ENCODE peak calls at places on chromosomes 16 and 17, in four cellular contexts. One of them, this sample, is unnamed.

GRCh38 chr16:2082171-2082982 is 34.6 kb downstream of the TSC2 start:
- DNase-seq in HepG2: no peak
- DNase-seq in K562: no peak
- DNase-seq in GM12878: no peak
- DNase-seq in this sample: no peak

GRCh38 chr16:49465661-49466528 is 92.3 kb downstream of the C16orf78 start:
- DNase-seq in GM12878: no peak
- DNase-seq in HepG2: no peak
- DNase-seq in K562: no peak
- DNase-seq in this sample: no peak

GRCh38 chr17:80452173-80452915 is 24.1 kb downstream of the NPTX1 start:
- DNase-seq in GM12878: no peak
- DNase-seq in HepG2: no peak
- DNase-seq in K562: no peak
- DNase-seq in this sample: no peak

GRCh38 chr17:21079196-21079595 is 36.4 kb upstream of the USP22 start:
- DNase-seq in K562: no peak
- DNase-seq in HepG2: no peak
- DNase-seq in GM12878: no peak
- DNase-seq in this sample: no peak

GRCh38 chr16:55056585-55057520 is 126.2 kb downstream of the IRX5 start:
- DNase-seq in HepG2: no peak
- DNase-seq in GM12878: no peak
- DNase-seq in K562: no peak
- DNase-seq in this sample: no peak

GRCh38 chr16:75320435-75320834 is 69.0 kb upstream of the BCAR1 start:
- DNase-seq in HepG2: peak; percentile 41
- DNase-seq in K562: no peak
- DNase-seq in GM12878: no peak
- DNase-seq in this sample: no peak

GRCh38 chr16:56871172-56871593 is 6.2 kb downstream of the SLC12A3 start:
- DNase-seq in HepG2: peak; percentile 31
- DNase-seq in K562: no peak
- DNase-seq in GM12878: peak; percentile 49
- DNase-seq in this sample: no peak

GRCh38 chr16:84758627-84759026 is 58.8 kb downstream of the USP10 start:
- DNase-seq in GM12878: no peak
- DNase-seq in HepG2: no peak
- DNase-seq in K562: no peak
- DNase-seq in this sample: no peak

GRCh38 chr16:57240872-57241271 is 4.2 kb upstream of the ARL2BP start:
- DNase-seq in GM12878: no peak
- DNase-seq in HepG2: no peak
- DNase-seq in K562: no peak
- DNase-seq in this sample: no peak

GRCh38 chr17:11871773-11872172 is 125.5 kb downstream of the ZNF18 start:
- DNase-seq in HepG2: no peak
- DNase-seq in K562: peak; percentile 18
- DNase-seq in GM12878: no peak
- DNase-seq in this sample: no peak

GRCh38 chr16:68786685-68787418 is 49.8 kb downstream of the CDH1 start:
- DNase-seq in HepG2: peak; percentile 95
- DNase-seq in K562: no peak
- DNase-seq in GM12878: no peak
- DNase-seq in this sample: no peak

GRCh38 chr17:80101946-80102706 is 745 bp downstream of the GAA start:
- DNase-seq in GM12878: no peak
- DNase-seq in K562: peak; percentile 56
- DNase-seq in HepG2: peak; percentile 30
- DNase-seq in this sample: no peak

GRCh38 chr17:58328195-58329034 is at the start of gene TSPOAP1:
- DNase-seq in HepG2: no peak
- DNase-seq in GM12878: peak; percentile 95
- DNase-seq in K562: peak; percentile 78
- DNase-seq in this sample: peak; percentile 84

GRCh38 chr17:15269087-15269486 is 4.0 kb upstream of the PMP22 start:
- DNase-seq in GM12878: no peak
- DNase-seq in K562: no peak
- DNase-seq in HepG2: no peak
- DNase-seq in this sample: no peak

GRCh38 chr17:76132574-76133338 is 8.3 kb downstream of the FOXJ1 start:
- DNase-seq in GM12878: no peak
- DNase-seq in K562: no peak
- DNase-seq in HepG2: peak; percentile 79
- DNase-seq in this sample: peak; percentile 89

GRCh38 chr17:1203111-1203966 is 23.6 kb upstream of the ABR start:
- DNase-seq in K562: peak; percentile 96
- DNase-seq in GM12878: no peak
- DNase-seq in HepG2: no peak
- DNase-seq in this sample: no peak

GRCh38 chr17:43351686-43352085 is 47.1 kb upstream of the ARL4D start:
- DNase-seq in HepG2: no peak
- DNase-seq in K562: no peak
- DNase-seq in GM12878: no peak
- DNase-seq in this sample: no peak

GRCh38 chr16:24130494-24131085 is 125.5 kb upstream of the CACNG3 start:
- DNase-seq in HepG2: no peak
- DNase-seq in GM12878: no peak
- DNase-seq in K562: no peak
- DNase-seq in this sample: no peak

GRCh38 chr17:78231991-78232759 is 744 bp downstream of the TMEM235 start:
- DNase-seq in GM12878: no peak
- DNase-seq in K562: no peak
- DNase-seq in HepG2: no peak
- DNase-seq in this sample: no peak

GRCh38 chr16:48435319-48435682 is 50.1 kb upstream of the SIAH1 start:
- DNase-seq in K562: no peak
- DNase-seq in HepG2: no peak
- DNase-seq in GM12878: no peak
- DNase-seq in this sample: no peak

GRCh38 chr17:61000911-61001310 is 323.3 kb downstream of the BCAS3 start:
- DNase-seq in HepG2: peak; percentile 7
- DNase-seq in GM12878: no peak
- DNase-seq in K562: no peak
- DNase-seq in this sample: no peak

GRCh38 chr17:45958307-45958706 is 40.7 kb upstream of the STH start:
- DNase-seq in GM12878: no peak
- DNase-seq in HepG2: no peak
- DNase-seq in K562: no peak
- DNase-seq in this sample: no peak

GRCh38 chr16:424623-425081 is 797 bp upstream of the RAB11FIP3 start:
- DNase-seq in K562: no peak
- DNase-seq in GM12878: no peak
- DNase-seq in HepG2: no peak
- DNase-seq in this sample: peak; percentile 78

GRCh38 chr17:39754958-39755549 is 17.3 kb downstream of the GRB7 start:
- DNase-seq in GM12878: no peak
- DNase-seq in HepG2: no peak
- DNase-seq in K562: no peak
- DNase-seq in this sample: peak; percentile 60

GRCh38 chr17:64470676-64471075 is 21.8 kb downstream of the MILR1 start:
- DNase-seq in GM12878: no peak
- DNase-seq in HepG2: no peak
- DNase-seq in K562: no peak
- DNase-seq in this sample: no peak

GRCh38 chr17:46208997-46209396 is 15.8 kb upstream of the KANSL1 start:
- DNase-seq in GM12878: no peak
- DNase-seq in HepG2: no peak
- DNase-seq in K562: no peak
- DNase-seq in this sample: no peak

DNA sequence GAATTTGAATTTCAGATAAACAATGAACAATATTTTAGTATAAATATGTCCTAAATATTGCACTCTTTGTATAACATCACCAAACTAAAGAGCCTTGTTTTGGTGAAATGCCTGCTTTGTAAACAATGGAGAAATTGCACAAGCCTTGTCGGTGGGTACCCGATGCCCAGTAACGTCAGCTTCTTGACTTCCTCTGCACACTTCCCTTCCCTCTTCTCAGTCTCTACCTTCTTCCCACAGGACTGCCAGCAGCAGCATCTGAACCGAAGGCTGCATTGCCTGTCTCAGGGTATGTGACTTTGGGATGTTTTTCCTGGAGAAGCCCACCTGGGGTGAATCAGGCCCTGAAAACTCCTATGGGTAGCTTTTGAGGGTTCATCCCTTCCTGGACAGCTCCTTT is 113.9 kb downstream of the UTP18 start:
- DNase-seq in HepG2: no peak
- DNase-seq in GM12878: no peak
- DNase-seq in K562: no peak
- DNase-seq in this sample: no peak
- TF ChIP-seq HDAC2 in HepG2: no peak
- TF ChIP-seq HDAC2 in GM12878: no peak
- TF ChIP-seq HDAC2 in K562: no peak
- TF ChIP-seq HDAC2 in this sample: no peak

DNA sequence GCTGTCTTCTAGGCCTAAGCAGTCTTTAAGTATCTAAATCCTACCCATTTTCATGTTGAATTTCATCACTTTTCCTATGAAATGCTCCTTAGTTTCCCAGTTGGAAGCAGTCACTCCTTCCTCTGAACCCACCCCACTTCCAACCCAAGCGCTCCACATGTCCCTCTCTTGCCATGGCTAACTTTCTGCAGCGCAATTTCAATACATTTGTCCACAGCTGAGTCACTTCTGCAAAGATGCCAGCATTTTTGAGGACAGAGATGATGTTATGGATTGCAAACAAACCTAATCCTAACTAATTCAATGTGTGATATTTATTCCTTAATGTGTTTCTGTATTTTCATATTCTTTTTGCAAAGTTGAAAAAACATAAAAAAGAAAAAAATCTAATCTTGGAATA is 71.7 kb downstream of the HLF start:
- DNase-seq in K562: no peak
- DNase-seq in HepG2: no peak
- DNase-seq in GM12878: no peak
- DNase-seq in this sample: no peak
- TF ChIP-seq CHD2 in K562: no peak
- TF ChIP-seq CHD2 in HepG2: no peak
- TF ChIP-seq CHD2 in GM12878: no peak
- TF ChIP-seq CHD2 in this sample: no peak

GRCh38 chr16:86050591-86051375 is 151.8 kb downstream of the IRF8 start:
- DNase-seq in HepG2: no peak
- DNase-seq in K562: no peak
- DNase-seq in GM12878: no peak
- DNase-seq in this sample: no peak
- TF ChIP-seq EZH2 in HepG2: no peak
- TF ChIP-seq EZH2 in K562: no peak
- TF ChIP-seq EZH2 in GM12878: no peak
- TF ChIP-seq EZH2 in this sample: no peak

DNA sequence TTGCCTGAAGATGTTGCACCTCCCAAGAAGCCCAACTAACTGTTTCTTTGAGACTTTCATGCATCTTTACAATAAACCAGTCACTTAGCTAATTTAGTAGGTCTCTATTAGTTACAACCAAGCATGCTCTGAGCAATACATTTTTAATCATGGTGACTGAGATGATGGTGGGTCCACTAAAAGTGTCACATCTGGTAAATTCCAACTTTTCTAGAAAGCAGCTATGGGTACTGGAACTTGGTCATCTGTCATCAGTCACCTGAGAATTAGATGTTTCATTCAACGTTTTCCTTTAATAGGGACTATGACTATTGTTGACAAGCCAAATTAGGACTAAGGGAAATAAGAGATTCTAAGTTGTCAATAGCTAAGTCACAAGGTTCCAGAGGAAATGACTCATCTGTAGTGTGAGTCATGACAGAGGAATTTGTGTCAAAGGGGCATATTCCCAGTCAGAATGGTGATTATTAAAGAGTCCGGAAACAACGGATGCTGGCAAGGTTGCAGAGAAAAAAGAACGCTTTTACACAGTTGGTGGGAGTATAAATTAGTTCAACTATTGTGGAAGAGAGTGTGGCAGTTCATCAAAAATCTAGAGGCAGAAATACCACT is 239.6 kb downstream of the CHD9NB start:
- DNase-seq in K562: no peak
- DNase-seq in HepG2: peak; percentile 84
- DNase-seq in GM12878: no peak
- DNase-seq in this sample: no peak
- TF ChIP-seq HDAC2 in K562: no peak
- TF ChIP-seq HDAC2 in HepG2: no peak
- TF ChIP-seq HDAC2 in GM12878: no peak
- TF ChIP-seq HDAC2 in this sample: no peak

GRCh38 chr16:27304102-27304501 is 9.7 kb upstream of the IL4R start:
- DNase-seq in K562: no peak
- DNase-seq in GM12878: no peak
- DNase-seq in HepG2: no peak
- DNase-seq in this sample: no peak
- TF ChIP-seq CHD2 in K562: no peak
- TF ChIP-seq CHD2 in GM12878: no peak
- TF ChIP-seq CHD2 in HepG2: no peak
- TF ChIP-seq CHD2 in this sample: no peak

DNA sequence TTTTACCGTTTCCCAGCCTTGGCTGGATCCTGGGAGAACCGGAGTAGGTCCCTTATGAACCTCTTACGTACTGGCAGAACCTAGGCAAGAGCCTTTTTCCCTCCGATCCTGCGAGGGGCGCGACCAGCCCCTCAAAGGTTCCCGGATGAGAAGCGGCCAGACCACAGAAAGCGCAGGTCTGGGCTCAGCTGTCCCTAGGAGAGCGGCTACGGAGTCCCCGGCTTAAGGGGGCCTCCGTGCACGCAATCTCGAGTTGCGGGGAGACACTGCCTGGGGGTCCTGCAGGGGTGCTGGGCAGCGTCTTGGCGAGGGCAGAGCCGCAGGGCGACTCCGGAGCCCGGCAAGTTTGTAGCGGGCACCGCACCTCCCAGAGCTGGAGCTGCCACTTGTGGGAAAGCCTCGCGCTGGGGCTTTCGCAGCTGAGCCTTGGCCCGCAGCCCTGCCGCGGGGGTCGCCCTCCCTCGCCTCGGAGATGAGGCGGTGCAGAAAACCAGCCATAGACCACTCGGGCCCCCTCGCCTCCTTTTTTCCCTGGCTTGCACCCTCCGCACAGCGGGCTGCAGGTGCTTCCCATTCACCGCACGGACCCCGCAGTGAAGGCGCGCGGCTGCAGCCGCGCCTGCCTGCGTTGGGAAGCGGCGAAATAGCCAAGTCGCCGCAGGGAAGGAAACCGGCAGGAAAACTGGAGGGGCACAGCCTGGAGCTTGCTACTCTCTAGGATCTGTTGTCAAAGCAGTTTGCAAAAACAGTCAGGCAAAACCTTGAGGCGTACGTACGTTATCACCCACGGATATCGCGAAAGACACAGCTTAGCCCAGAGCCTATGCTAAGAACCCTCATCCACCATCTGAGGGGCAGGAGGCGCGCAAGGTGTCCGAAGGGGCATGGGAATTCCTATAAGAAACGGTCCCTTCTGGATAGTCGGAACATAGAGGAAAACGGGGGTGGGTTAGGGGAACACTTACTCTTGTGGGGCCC is 834 bp downstream of the CDH8 start:
- DNase-seq in K562: no peak
- DNase-seq in HepG2: no peak
- DNase-seq in GM12878: no peak
- DNase-seq in this sample: peak; percentile 86
- TF ChIP-seq EZH2 in K562: no peak
- TF ChIP-seq EZH2 in HepG2: no peak
- TF ChIP-seq EZH2 in GM12878: no peak
- TF ChIP-seq EZH2 in this sample: peak; percentile 63